ENCODE peak calls at places on chromosomes 7 and 10, in seven cellular contexts. D, S, H, O, L, A and Z are unnamed samples.
A peak's percentile ranks its signal among the peaks of the same experiment; 100 is the strongest.

GRCh38 chr10:110226926-110227641 is 19.7 kb downstream of the MXI1 start:
- DNase-seq in H (peak; percentile 75), A (peak; percentile 78), S (no peak), L (peak; percentile 89), D (peak; percentile 61), O (peak; percentile 92), Z (no peak)

GRCh38 chr7:92489634-92490033 is 11.9 kb upstream of the ERVW-1 start:
- DNase-seq in H (no peak), L (no peak), S (peak; percentile 46), D (no peak), O (no peak), A (no peak), Z (no peak)

GRCh38 chr7:72493850-72494661 is 81.9 kb upstream of the CALN1 start:
- DNase-seq in H (peak; percentile 24), S (peak; percentile 48), O (peak; percentile 72), A (peak; percentile 49), L (no peak), D (peak; percentile 90), Z (no peak)

GRCh38 chr7:130276796-130277762 is 10.4 kb downstream of the CPA2 start:
- DNase-seq in A (no peak), S (peak; percentile 66), H (no peak), O (no peak), D (no peak), L (no peak), Z (no peak)

GRCh38 chr10:59905735-59906416 is 480 bp downstream of the CCDC6 start:
- DNase-seq in S (no peak), L (no peak), D (no peak), A (no peak), O (peak; percentile 75), H (peak; percentile 23), Z (no peak)

GRCh38 chr7:134533288-134533771 is 6.0 kb downstream of the AKR1B10 start:
- DNase-seq in L (no peak), A (no peak), H (no peak), S (no peak), D (no peak), O (no peak), Z (no peak)

GRCh38 chr10:133564816-133565215 is 567 bp downstream of the SYCE1 start:
- DNase-seq in L (no peak), H (no peak), S (no peak), O (peak; percentile 60), A (no peak), D (no peak), Z (no peak)

GRCh38 chr10:52644678-52645434 is 127.7 kb downstream of the MBL2 start:
- DNase-seq in S (peak; percentile 71), D (peak; percentile 59), O (no peak), L (no peak), A (no peak), H (no peak), Z (no peak)

GRCh38 chr10:73211106-73211811 is 35.8 kb downstream of the DNAJC9 start:
- DNase-seq in O (no peak), S (no peak), L (no peak), D (no peak), A (no peak), H (no peak), Z (no peak)

GRCh38 chr7:150450491-150450992 is at the start of gene GIMAP8:
- DNase-seq in L (no peak), D (no peak), H (peak; percentile 49), O (peak; percentile 90), S (peak; percentile 7), A (peak; percentile 77), Z (no peak)

GRCh38 chr10:15370212-15370740 is 813 bp downstream of the FAM171A1 start:
- DNase-seq in H (peak; percentile 18), A (peak; percentile 20), S (peak; percentile 30), D (peak; percentile 65), O (no peak), L (no peak), Z (no peak)

GRCh38 chr10:28677889-28678686 is 767 bp downstream of the BAMBI start:
- DNase-seq in S (no peak), D (peak; percentile 59), H (peak; percentile 25), O (peak; percentile 89), A (peak; percentile 31), L (no peak), Z (no peak)

GRCh38 chr7:2873686-2874551 is 29.8 kb upstream of the GNA12 start:
- DNase-seq in L (no peak), S (peak; percentile 92), D (no peak), A (no peak), H (no peak), O (no peak), Z (no peak)

GRCh38 chr10:121411006-121411405 is 187.2 kb downstream of the FGFR2 start:
- DNase-seq in L (no peak), H (no peak), O (no peak), D (no peak), A (no peak), S (no peak), Z (no peak)

GRCh38 chr10:121284952-121285351 is 313.3 kb downstream of the FGFR2 start:
- DNase-seq in A (no peak), L (no peak), H (no peak), O (no peak), S (no peak), D (no peak), Z (no peak)

GRCh38 chr10:78492424-78492823 is 458.8 kb downstream of the RPS24 start:
- DNase-seq in D (no peak), L (no peak), O (no peak), H (no peak), S (no peak), A (no peak), Z (no peak)

GRCh38 chr7:8260871-8261707 is 878 bp downstream of the ICA1 start:
- DNase-seq in S (peak; percentile 3), D (no peak), O (peak; percentile 92), L (peak; percentile 82), H (peak; percentile 23), A (peak; percentile 67), Z (peak; percentile 72)

GRCh38 chr10:74645681-74646080 is 180.7 kb upstream of the KAT6B start:
- DNase-seq in L (no peak), A (no peak), S (no peak), D (no peak), H (no peak), O (no peak), Z (no peak)

GRCh38 chr10:116646502-116646901 is 25.7 kb downstream of the PNLIPRP2 start:
- DNase-seq in A (no peak), D (no peak), H (no peak), L (no peak), S (no peak), O (no peak), Z (no peak)

GRCh38 chr10:113708640-113709039 is 28.9 kb downstream of the CASP7 start:
- DNase-seq in S (no peak), A (no peak), H (no peak), D (no peak), L (no peak), O (no peak), Z (no peak)

DNA sequence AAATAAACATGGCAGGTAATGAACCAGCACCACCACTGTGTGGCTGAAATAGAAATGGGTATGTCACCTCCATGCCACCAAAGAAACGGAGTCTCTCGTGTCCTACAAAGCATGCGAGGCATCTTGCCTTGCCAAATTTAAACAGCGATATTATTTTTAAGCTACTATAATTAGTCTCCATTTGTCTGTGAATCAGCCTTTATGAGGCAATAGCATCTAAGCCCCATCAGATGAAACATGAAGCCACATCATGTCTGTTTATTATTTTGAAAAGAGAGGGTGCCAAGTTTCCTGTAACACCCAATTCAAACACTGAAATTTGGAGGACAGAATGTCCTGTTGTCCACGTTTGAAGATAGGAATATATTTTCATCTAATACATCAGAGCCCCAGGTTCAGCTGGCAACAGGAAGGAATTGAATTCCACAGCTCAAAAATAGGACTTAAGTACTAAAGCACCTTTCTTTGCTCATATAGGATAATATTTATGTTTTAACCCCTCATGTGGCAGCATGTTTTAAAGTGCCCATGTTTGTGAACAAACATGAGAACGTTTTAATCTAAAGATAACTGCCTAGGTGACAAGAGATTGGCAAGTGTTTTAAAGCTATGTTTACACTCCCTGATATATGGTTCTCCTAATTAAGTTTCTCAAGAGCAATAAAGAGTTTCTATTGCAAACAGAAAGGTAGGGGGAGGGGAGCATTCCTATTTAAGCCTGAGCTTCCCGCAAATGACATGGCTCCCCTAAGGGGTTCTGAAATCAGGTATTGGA is 86.8 kb downstream of the SORBS1 start:
- DNase-seq in O (no peak), L (no peak), D (no peak), A (no peak), H (no peak), S (peak; percentile 72), Z (no peak)
- TF ChIP-seq CTCF in O (no peak), L (no peak), D (no peak), A (peak; percentile 44), H (peak; percentile 38), S (no peak), Z (no peak)

GRCh38 chr7:83930262-83930661 is 264.3 kb downstream of the SEMA3A start:
- DNase-seq in L (no peak), D (no peak), S (no peak), A (no peak), O (no peak), H (no peak), Z (no peak)

GRCh38 chr7:83931968-83932367 is 262.6 kb downstream of the SEMA3A start:
- DNase-seq in S (no peak), A (no peak), D (no peak), H (no peak), L (no peak), O (no peak), Z (no peak)

GRCh38 chr7:83937930-83938329 is 256.7 kb downstream of the SEMA3A start:
- DNase-seq in L (no peak), D (no peak), A (no peak), O (peak; percentile 69), H (no peak), S (no peak), Z (no peak)

GRCh38 chr7:83936056-83936703 is 258.4 kb downstream of the SEMA3A start:
- DNase-seq in S (peak; percentile 85), L (no peak), A (peak; percentile 18), H (peak; percentile 14), D (peak; percentile 66), O (no peak), Z (no peak)

DNA sequence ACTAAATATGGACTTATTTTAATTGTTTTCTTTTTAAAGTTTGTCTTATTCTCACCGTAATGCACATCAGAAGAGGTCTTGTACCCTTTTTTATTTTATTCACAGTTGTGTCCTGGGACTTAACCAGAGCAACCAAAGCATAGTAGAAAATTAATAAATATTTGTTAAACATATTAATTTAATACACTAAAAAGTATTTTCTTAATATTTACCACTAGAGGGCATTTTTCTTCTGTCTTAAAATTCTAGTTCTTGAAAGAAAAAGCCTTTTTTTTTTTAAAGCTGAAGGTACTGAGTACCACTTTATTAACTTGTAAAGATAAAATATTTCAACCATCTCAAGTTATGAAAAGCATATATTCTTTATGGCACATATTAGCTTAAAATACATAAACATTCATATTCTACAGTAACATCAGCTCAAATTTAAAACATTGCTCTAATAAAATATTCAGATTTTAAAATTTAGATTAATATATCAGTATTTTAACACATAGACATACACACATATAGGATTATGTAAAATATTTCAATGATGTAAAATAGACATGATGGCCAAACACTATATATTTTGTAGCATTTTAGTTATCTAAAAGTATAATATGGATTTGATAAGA is 260.4 kb downstream of the SEMA3A start:
- DNase-seq in L (no peak), S (peak; percentile 14), D (no peak), H (no peak), O (no peak), A (no peak), Z (no peak)
- TF ChIP-seq CTCF in L (no peak), S (peak; percentile 24), D (no peak), H (no peak), O (no peak), A (peak; percentile 19), Z (peak; percentile 83)

GRCh38 chr10:34280599-34281374 is 534.3 kb downstream of the PARD3 start:
- DNase-seq in L (no peak), H (peak; percentile 39), O (no peak), A (no peak), D (no peak), S (peak; percentile 96), Z (no peak)
- TF ChIP-seq CTCF in L (no peak), H (no peak), O (no peak), A (no peak), D (peak; percentile 73), S (peak; percentile 61), Z (peak; percentile 72)

GRCh38 chr7:30908681-30909080 is 3.0 kb upstream of the AQP1 start:
- DNase-seq in O (peak; percentile 71), A (no peak), S (no peak), H (no peak), D (peak; percentile 76), L (no peak), Z (no peak)
- TF ChIP-seq CTCF in O (no peak), A (no peak), S (peak; percentile 12), H (no peak), D (peak; percentile 88), L (no peak), Z (peak; percentile 11)